ENCODE peak calls at places on chromosomes 5 and 9, in nine cellular contexts. W, J, U, H, Z, S, O, N and K are unnamed samples.

GRCh38 chr5:170896779-170897178 is 35.0 kb downstream of the RANBP17 start:
- DNase-seq in W (no peak), J (peak; percentile 65), U (no peak), H (no peak), Z (peak; percentile 25), S (peak; percentile 10), O (no peak), N (no peak), K (no peak)

GRCh38 chr9:1839984-1840383 is 175.2 kb upstream of the SMARCA2 start:
- DNase-seq in W (no peak), J (no peak), U (no peak), H (no peak), Z (no peak), S (no peak), O (no peak), N (no peak), K (no peak)

GRCh38 chr5:137126829-137127228 is 372.3 kb downstream of the SPOCK1 start:
- DNase-seq in W (no peak), J (peak; percentile 54), U (no peak), H (no peak), Z (no peak), S (no peak), O (no peak), N (no peak), K (no peak)

GRCh38 chr9:73497796-73498195 is 346.1 kb downstream of the ANXA1 start:
- DNase-seq in W (no peak), J (no peak), U (no peak), H (no peak), Z (no peak), S (no peak), O (no peak), N (no peak), K (no peak)

GRCh38 chr9:115262477-115262876 is 144.5 kb upstream of the TNC start:
- DNase-seq in W (peak; percentile 10), J (peak; percentile 69), U (peak; percentile 69), H (no peak), Z (peak; percentile 57), S (peak; percentile 96), O (no peak), N (no peak), K (peak; percentile 99)

GRCh38 chr5:168931638-168932345 is 352.6 kb upstream of the PANK3 start:
- DNase-seq in W (no peak), J (peak; percentile 98), U (no peak), H (no peak), Z (peak; percentile 17), S (no peak), O (no peak), N (peak; percentile 66), K (no peak)

GRCh38 chr9:88224938-88225337 is 86.7 kb upstream of the SPATA31C2 start:
- DNase-seq in W (no peak), J (no peak), U (no peak), H (no peak), Z (no peak), S (no peak), O (no peak), N (no peak), K (no peak)

GRCh38 chr9:15735083-15735974 is 182.5 kb downstream of the CCDC171 start:
- DNase-seq in W (no peak), J (peak; percentile 94), U (no peak), H (no peak), Z (peak; percentile 95), S (peak; percentile 50), O (no peak), N (no peak), K (peak; percentile 34)

GRCh38 chr5:159943331-159943730 is 27.0 kb downstream of the ADRA1B start:
- DNase-seq in W (no peak), J (no peak), U (no peak), H (no peak), Z (no peak), S (no peak), O (no peak), N (no peak), K (no peak)

GRCh38 chr5:117220730-117221129 is 646.1 kb upstream of the SEMA6A start:
- DNase-seq in W (no peak), J (no peak), U (no peak), H (no peak), Z (no peak), S (no peak), O (no peak), N (no peak), K (no peak)

DNA sequence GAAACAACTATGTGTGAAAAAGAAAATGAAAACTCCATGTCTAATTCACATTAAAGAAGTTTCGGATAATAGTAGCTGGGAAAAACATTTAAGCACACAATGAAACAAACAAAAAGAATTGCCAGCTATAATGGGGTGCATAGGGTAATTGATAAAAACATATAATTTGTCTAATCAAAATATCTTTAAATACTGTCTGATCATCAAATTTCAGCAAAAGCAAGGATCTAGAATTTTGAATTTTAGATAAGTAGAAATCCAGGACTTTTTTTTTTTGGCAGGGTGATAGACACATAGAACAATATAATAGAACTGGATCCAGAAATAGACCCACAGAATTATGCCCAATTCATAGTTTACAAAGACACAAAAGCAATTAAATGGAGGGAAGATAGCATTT is 585.0 kb downstream of the TAF11L14 start:
- DNase-seq in W (no peak), J (no peak), U (no peak), H (no peak), Z (no peak), S (no peak), O (no peak), N (no peak), K (no peak)
- H3K4me1 ChIP-seq in W (no peaks in the 10 kb centered on the region), J (no peaks in the 10 kb centered on the region), U (no peaks in the 10 kb centered on the region), H (no peaks in the 10 kb centered on the region), Z (no peaks in the 10 kb centered on the region), S (no peaks in the 10 kb centered on the region), O (no peaks in the 10 kb centered on the region), N (no peaks in the 10 kb centered on the region), K (peaks cover 7% of the 10 kb centered on the region)

GRCh38 chr5:150782850-150783249 is 4.3 kb downstream of the SMIM3 start:
- DNase-seq in W (no peak), J (no peak), U (no peak), H (no peak), Z (no peak), S (no peak), O (no peak), N (no peak), K (no peak)

GRCh38 chr5:150783422-150783928 is 4.9 kb downstream of the SMIM3 start:
- DNase-seq in W (peak; percentile 83), J (peak; percentile 96), U (peak; percentile 65), H (peak; percentile 79), Z (peak; percentile 87), S (no peak), O (no peak), N (peak; percentile 77), K (no peak)

GRCh38 chr5:150780180-150780692 is 1.7 kb downstream of the SMIM3 start:
- DNase-seq in W (no peak), J (peak; percentile 73), U (peak; percentile 47), H (no peak), Z (peak; percentile 50), S (no peak), O (no peak), N (peak; percentile 78), K (no peak)

GRCh38 chr5:150780816-150781221 is 2.3 kb downstream of the SMIM3 start:
- DNase-seq in W (no peak), J (peak; percentile 95), U (no peak), H (no peak), Z (peak; percentile 46), S (no peak), O (no peak), N (no peak), K (no peak)

DNA sequence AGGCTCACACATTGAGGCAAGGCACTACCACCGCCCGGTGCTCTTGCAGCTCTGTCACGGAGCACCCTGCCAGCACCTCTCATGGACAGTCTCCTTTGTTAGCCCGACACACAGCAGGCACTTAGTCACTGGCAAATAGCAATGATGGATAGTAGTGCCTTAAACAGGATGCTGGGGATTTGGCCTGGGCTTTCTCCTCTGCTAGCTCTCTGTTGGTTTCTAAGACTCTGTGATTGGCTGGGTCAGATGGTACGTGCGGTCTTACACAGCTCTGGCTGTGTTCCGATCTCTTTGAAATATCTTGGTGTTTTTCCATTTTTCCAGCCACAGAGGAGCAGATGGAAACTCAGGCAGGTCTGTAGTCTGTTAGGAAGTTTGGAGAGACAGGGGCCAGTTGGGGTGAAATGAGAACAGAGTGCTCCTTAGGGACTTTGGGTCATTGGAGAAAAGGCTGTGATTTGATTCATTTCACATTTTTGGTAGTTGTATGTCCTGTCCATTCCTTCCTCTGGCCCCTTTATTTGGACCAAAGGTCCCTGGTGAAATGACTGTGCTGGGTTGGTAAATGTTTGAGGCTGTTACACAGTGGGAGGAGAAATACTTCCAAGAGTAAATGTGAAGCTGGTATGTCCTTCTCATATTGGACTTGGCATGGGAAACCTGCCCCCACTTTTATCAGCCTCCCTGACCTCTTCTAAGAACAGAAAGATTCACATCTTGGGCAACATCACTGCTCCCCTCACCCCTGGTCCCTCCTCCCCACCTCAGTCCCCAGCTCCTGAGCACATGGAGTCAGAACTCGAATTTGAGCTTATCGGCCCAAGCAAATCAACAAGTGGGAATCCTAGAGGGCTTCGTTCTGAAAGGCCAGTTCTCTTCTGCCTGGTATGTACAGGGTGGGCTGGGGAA is 3.4 kb downstream of the SMIM3 start:
- DNase-seq in W (no peak), J (peak; percentile 97), U (peak; percentile 62), H (no peak), Z (peak; percentile 91), S (no peak), O (peak; percentile 36), N (peak; percentile 95), K (no peak)
- H3K4me1 ChIP-seq in W (peaks cover 86% of the 10 kb centered on the region), J (peaks cover 56% of the 10 kb centered on the region), U (no peaks in the 10 kb centered on the region), H (peaks cover 39% of the 10 kb centered on the region), Z (peaks cover 74% of the 10 kb centered on the region), S (peaks cover 9% of the 10 kb centered on the region), O (no peaks in the 10 kb centered on the region), N (no peaks in the 10 kb centered on the region), K (peaks cover 57% of the 10 kb centered on the region)

GRCh38 chr5:172801184-172801671 is 30.2 kb upstream of the DUSP1 start:
- DNase-seq in W (no peak), J (peak; percentile 95), U (no peak), H (no peak), Z (peak; percentile 88), S (peak; percentile 61), O (no peak), N (peak; percentile 76), K (no peak)

GRCh38 chr5:172798422-172799215 is 27.6 kb upstream of the DUSP1 start:
- DNase-seq in W (no peak), J (peak; percentile 95), U (peak; percentile 72), H (no peak), Z (peak; percentile 84), S (peak; percentile 69), O (no peak), N (peak; percentile 83), K (no peak)

GRCh38 chr5:172800088-172800551 is 29.1 kb upstream of the DUSP1 start:
- DNase-seq in W (no peak), J (peak; percentile 100), U (peak; percentile 44), H (no peak), Z (peak; percentile 86), S (peak; percentile 72), O (peak; percentile 38), N (peak; percentile 84), K (peak; percentile 97)

GRCh38 chr5:172797800-172798199 is 26.8 kb upstream of the DUSP1 start:
- DNase-seq in W (no peak), J (peak; percentile 41), U (no peak), H (no peak), Z (no peak), S (no peak), O (no peak), N (no peak), K (no peak)

GRCh38 chr5:172799416-172799815 is 28.4 kb upstream of the DUSP1 start:
- DNase-seq in W (no peak), J (no peak), U (no peak), H (no peak), Z (no peak), S (no peak), O (no peak), N (no peak), K (no peak)
- H3K4me1 ChIP-seq in W (peaks cover 51% of the 10 kb centered on the region), J (peaks cover 76% of the 10 kb centered on the region), U (peaks cover 2% of the 10 kb centered on the region), H (peaks cover 4% of the 10 kb centered on the region), Z (peaks cover 82% of the 10 kb centered on the region), S (peaks cover 61% of the 10 kb centered on the region), O (no peaks in the 10 kb centered on the region), N (no peaks in the 10 kb centered on the region), K (peaks cover 63% of the 10 kb centered on the region)

GRCh38 chr9:19127881-19128719 is 808 bp upstream of the PLIN2 start:
- DNase-seq in W (no peak), J (peak; percentile 69), U (peak; percentile 44), H (peak; percentile 28), Z (peak; percentile 54), S (peak; percentile 29), O (peak; percentile 22), N (no peak), K (no peak)
- H3K4me1 ChIP-seq in W (peaks cover 20% of the 10 kb centered on the region), J (peaks cover 39% of the 10 kb centered on the region), U (no peaks in the 10 kb centered on the region), H (peaks cover 39% of the 10 kb centered on the region), Z (peaks cover 23% of the 10 kb centered on the region), S (peaks cover 14% of the 10 kb centered on the region), O (no peaks in the 10 kb centered on the region), N (no peaks in the 10 kb centered on the region), K (peaks cover 17% of the 10 kb centered on the region)